ENCODE peak calls at places on chromosome 20, in four cellular contexts. F is K562, R is A549, K is HepG2. Q is an unnamed sample.

GRCh38 chr20:22512911-22513489 is 71.4 kb downstream of the FOXA2 start:
- DNase-seq in K (no peak), F (no peak), R (no peak), Q (no peak)

GRCh38 chr20:52017669-52018317 is 173.8 kb downstream of the ZFP64 start:
- DNase-seq in K (no peak), R (no peak), F (no peak), Q (no peak)

GRCh38 chr20:14067631-14068030 is 72.3 kb downstream of the MACROD2 start:
- DNase-seq in R (peak), F (no peak), K (no peak), Q (no peak)

GRCh38 chr20:54173653-54174451 is at the start of gene CYP24A1:
- DNase-seq in R (peak), K (peak), F (no peak), Q (no peak)

GRCh38 chr20:32830437-32830836 is 10.7 kb downstream of the MAPRE1 start:
- DNase-seq in F (no peak), K (no peak), R (peak), Q (no peak)

GRCh38 chr20:1813101-1813529 is 82.1 kb upstream of the SIRPA start:
- DNase-seq in K (peak), F (no peak), R (peak), Q (no peak)

GRCh38 chr20:56515657-56516381 is 8.7 kb upstream of the FAM209A start:
- DNase-seq in F (no peak), R (no peak), K (no peak), Q (no peak)

GRCh38 chr20:38617011-38617829 is 15.6 kb downstream of the ARHGAP40 start:
- DNase-seq in F (no peak), R (peak), K (peak), Q (no peak)

GRCh38 chr20:41261260-41261659 is 56.3 kb downstream of the ZHX3 start:
- DNase-seq in K (no peak), R (no peak), F (no peak), Q (no peak)

GRCh38 chr20:48970681-48971370 is 49.3 kb downstream of the ARFGEF2 start:
- DNase-seq in F (no peak), K (no peak), R (no peak), Q (no peak)

GRCh38 chr20:48781634-48782033 is 46.2 kb downstream of the PREX1 start:
- DNase-seq in K (no peak), F (no peak), R (no peak), Q (no peak)

GRCh38 chr20:2652724-2653510 is 485 bp downstream of the NOP56 start:
- DNase-seq in R (no peak), F (no peak), K (peak), Q (no peak)

GRCh38 chr20:14580426-14581074 is 243.1 kb upstream of the FLRT3 start:
- DNase-seq in R (peak), K (no peak), F (no peak), Q (no peak)

GRCh38 chr20:41426976-41427375 is 60.4 kb upstream of the EMILIN3 start:
- DNase-seq in R (no peak), F (no peak), K (no peak), Q (no peak)

GRCh38 chr20:20710847-20711315 is 1.6 kb downstream of the RALGAPA2 start:
- DNase-seq in R (no peak), F (no peak), K (peak), Q (no peak)

GRCh38 chr20:5835234-5835845 is 85.1 kb downstream of the SHLD1 start:
- DNase-seq in R (peak), F (no peak), K (peak), Q (no peak)

GRCh38 chr20:56628873-56629463 is at the start of gene TFAP2C:
- DNase-seq in K (no peak), R (peak), F (peak), Q (no peak)

GRCh38 chr20:50269111-50270033 is 78.7 kb downstream of the CEBPB start:
- DNase-seq in R (no peak), K (no peak), F (no peak), Q (no peak)

GRCh38 chr20:50266293-50267040 is 75.8 kb downstream of the CEBPB start:
- DNase-seq in R (no peak), F (no peak), K (no peak), Q (no peak)

GRCh38 chr20:50267866-50268219 is 77.2 kb downstream of the CEBPB start:
- DNase-seq in F (no peak), K (no peak), R (no peak), Q (no peak)

GRCh38 chr20:50265245-50265946 is 74.8 kb downstream of the CEBPB start:
- DNase-seq in K (no peak), R (no peak), F (no peak), Q (no peak)

DNA sequence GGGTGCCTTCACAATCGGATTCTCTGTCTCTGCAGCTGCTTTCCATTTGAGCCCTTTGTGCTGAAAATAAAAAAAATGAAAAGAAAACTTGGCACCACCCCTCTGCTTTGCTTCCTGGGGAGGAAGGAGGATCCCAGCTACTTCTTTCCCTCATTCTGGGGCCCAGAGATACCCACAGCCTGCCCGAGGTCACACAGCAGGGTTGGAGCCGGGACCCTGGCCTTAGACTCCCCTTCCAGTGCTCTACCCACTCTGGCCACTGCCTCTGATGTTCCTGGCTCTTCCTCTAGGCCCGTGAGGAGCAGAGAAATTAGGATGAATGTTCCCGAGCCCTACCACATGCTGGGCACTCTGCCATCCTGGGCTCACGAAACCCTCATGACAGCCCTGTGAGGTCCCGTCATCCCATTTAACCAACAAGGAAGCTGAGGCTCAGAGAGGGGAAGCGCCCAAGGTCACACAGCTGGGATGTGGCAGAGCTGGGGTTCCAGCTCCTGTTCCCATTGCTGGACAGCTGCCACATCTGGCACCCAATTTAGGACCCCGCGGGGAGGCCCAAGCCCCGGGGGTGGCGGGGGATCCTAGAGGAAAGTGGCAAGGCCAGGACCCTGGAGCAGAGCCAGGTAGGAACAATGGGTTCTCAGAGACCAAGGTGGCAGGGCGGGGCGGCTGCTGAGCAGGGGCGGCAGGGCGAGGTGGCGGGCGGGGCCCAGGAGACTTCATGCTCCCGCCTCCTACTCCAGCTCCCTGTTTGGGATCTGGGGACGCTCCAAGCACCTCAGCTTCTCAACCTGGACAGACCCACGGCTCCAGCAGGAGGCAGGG is 76.6 kb downstream of the CEBPB start:
- DNase-seq in F (peak), R (peak), K (peak), Q (no peak)
- TF ChIP-seq BHLHE40 in F (no peak), R (no peak), K (peak), Q (no peak)

GRCh38 chr20:43938017-43938655 is 23.5 kb downstream of the TOX2 start:
- DNase-seq in R (no peak), K (no peak), F (no peak), Q (no peak)

GRCh38 chr20:43939762-43940121 is 25.1 kb downstream of the TOX2 start:
- DNase-seq in K (no peak), F (no peak), R (no peak), Q (no peak)

GRCh38 chr20:43940518-43941225 is 26.0 kb downstream of the TOX2 start:
- DNase-seq in R (no peak), F (no peak), K (no peak), Q (no peak)

GRCh38 chr20:43937586-43937985 is 22.9 kb downstream of the TOX2 start:
- DNase-seq in K (no peak), R (no peak), F (no peak), Q (no peak)

DNA sequence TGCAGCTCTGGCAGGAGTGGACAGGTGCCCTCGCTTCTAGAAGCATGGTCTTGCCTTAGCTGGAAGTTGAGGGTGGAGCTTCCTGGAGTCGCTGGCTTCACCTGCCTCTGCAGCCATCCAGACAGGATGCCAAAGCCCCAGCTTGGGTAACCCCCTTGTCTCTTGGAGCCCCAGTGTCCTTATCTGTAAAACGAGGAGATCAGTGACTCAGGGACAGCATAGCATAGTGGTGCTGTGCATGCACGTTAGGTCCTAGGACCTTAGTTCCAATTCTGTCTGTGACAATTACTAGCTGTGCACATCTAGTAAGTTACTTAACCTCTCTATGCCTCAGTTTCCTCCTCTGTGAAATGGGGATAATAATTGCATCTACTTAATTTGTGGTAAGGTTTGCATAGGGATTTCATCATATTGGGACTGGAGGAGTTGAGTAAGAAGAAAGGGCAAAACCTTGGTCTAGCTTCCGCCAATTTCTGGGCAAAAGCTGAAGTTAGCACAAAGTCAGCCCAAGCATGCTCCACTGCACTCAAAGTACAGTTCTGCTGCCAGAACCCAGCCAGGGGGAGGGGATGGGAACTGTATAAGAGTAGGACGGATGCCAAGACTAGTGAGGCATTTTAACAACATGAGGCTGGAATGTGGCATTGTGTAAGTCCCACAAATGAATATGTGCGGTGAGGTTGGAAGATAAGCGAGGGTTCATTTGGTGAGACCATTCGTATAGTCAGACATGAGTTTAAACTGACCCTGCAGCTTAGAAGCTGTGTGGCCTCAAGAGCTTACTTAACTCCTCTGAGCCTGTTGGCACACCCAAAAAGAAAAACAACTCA is 24.5 kb downstream of the TOX2 start:
- DNase-seq in K (peak), F (no peak), R (peak), Q (no peak)
- TF ChIP-seq EP300 in K (no peak), F (no peak), R (peak), Q (no peak)

DNA sequence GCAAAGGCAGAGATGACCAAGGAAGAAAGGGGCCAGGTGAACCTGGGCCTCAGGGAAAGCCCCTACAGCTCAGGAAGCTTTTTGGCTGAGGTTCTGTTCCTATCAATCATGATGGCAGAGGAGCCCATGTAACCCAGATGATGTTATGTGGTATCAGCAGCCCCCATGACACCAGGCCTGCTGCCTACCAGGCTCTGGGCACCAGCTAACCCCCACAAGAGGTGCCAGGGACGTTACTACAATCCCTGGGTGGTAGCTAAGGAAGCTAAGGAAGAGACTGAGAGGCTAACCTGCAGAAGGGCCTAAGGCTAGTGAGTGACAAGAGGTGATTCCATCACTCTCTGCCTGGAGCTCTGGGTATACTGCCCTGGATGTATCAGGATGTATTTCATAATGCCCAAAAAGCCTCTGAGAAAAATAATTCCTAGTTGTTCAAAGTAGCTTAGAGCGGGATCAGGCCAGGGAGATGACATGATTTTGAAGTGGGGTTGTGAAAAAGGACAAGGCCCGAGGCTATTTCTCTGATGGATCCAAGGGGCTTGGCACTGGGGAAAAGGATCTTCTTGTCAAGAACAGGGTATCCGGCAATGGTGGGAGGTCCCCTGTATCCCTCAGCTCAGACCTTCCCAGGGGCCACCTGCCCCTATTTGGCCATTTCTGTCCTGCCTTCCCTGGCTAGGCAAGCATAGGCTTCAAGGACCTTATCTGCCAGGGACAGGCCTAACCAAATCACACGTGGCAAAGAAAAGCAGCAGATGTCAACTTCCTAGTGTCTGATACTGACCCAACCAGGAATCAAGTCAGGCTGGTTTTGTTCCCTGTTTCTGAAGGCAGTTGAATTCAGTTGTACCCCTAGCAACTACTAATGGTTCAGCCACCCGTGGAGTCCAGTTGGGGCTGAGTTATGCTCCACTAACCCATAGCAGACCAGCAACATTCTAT is 41.3 kb downstream of the PANK2 start:
- DNase-seq in R (no peak), K (no peak), F (peak), Q (no peak)
- TF ChIP-seq BHLHE40 in R (no peak), K (no peak), F (peak), Q (no peak)

GRCh38 chr20:25274481-25274880 is 26.6 kb downstream of the PYGB start:
- DNase-seq in K (no peak), F (no peak), R (no peak), Q (no peak)

GRCh38 chr20:25273046-25273445 is 25.2 kb downstream of the PYGB start:
- DNase-seq in R (no peak), K (no peak), F (no peak), Q (no peak)

GRCh38 chr20:25272223-25273000 is 24.5 kb downstream of the PYGB start:
- DNase-seq in K (no peak), R (no peak), F (no peak), Q (no peak)

GRCh38 chr20:25274891-25275812 is 27.3 kb downstream of the PYGB start:
- DNase-seq in F (no peak), R (no peak), K (no peak), Q (no peak)

GRCh38 chr20:25273541-25274358 is 25.9 kb downstream of the PYGB start:
- DNase-seq in K (no peak), F (no peak), R (no peak), Q (no peak)
- TF ChIP-seq EP300 in K (no peak), F (no peak), R (no peak), Q (no peak)

GRCh38 chr20:63369724-63370622 is 8.8 kb upstream of the CHRNA4 start:
- DNase-seq in K (no peak), R (no peak), F (no peak), Q (no peak)
- TF ChIP-seq BHLHE40 in K (no peak), R (no peak), F (no peak), Q (no peak)

GRCh38 chr20:58623579-58624473 is 27.3 kb upstream of the STX16 start:
- DNase-seq in F (peak), K (peak), R (peak), Q (no peak)
- TF ChIP-seq EP300 in F (peak), K (peak), R (peak), Q (no peak)

Q was measured in GM12878.